ENCODE peak calls at places on chromosome 18, in four cellular contexts. T is AG04450, B is H9, N is GM12865. S is an unnamed sample.

GRCh38 chr18:3652380-3653262 is 202.6 kb downstream of the TGIF1 start:
- DNase-seq in T (peak), B (peak), N (no peak), S (peak)

GRCh38 chr18:62625019-62625418 is 90.3 kb upstream of the PHLPP1 start:
- DNase-seq in T (no peak), B (no peak), N (no peak), S (no peak)

GRCh38 chr18:53906681-53907080 is 317.8 kb downstream of the MBD2 start:
- DNase-seq in T (no peak), B (no peak), N (no peak), S (no peak)

GRCh38 chr18:79788096-79789085 is 9.3 kb upstream of the KCNG2 start:
- DNase-seq in T (no peak), B (peak), N (no peak), S (no peak)

GRCh38 chr18:42052137-42052708 is 97.2 kb downstream of the PIK3C3 start:
- DNase-seq in T (no peak), B (no peak), N (no peak), S (no peak)

GRCh38 chr18:34222025-34222395 is 2.7 kb downstream of the NOL4 start:
- DNase-seq in T (no peak), B (peak), N (peak), S (no peak)

GRCh38 chr18:9109523-9109922 is 7.0 kb downstream of the NDUFV2 start:
- DNase-seq in T (no peak), B (no peak), N (no peak), S (no peak)

GRCh38 chr18:79570266-79571201 is 109.1 kb upstream of the CTDP1 start:
- DNase-seq in T (peak), B (peak), N (no peak), S (no peak)

GRCh38 chr18:41096504-41096903 is 858.5 kb upstream of the PIK3C3 start:
- DNase-seq in T (no peak), B (no peak), N (no peak), S (no peak)

GRCh38 chr18:79925656-79925979 is 25.8 kb downstream of the SLC66A2 start:
- DNase-seq in T (no peak), B (no peak), N (no peak), S (no peak)

GRCh38 chr18:9643549-9643948 is 29.2 kb upstream of the PPP4R1 start:
- DNase-seq in T (peak), B (peak), N (no peak), S (peak)

GRCh38 chr18:62606106-62606505 is 83.3 kb downstream of the ZCCHC2 start:
- DNase-seq in T (no peak), B (no peak), N (no peak), S (no peak)

GRCh38 chr18:79641722-79642497 is 37.7 kb upstream of the CTDP1 start:
- DNase-seq in T (no peak), B (peak), N (no peak), S (no peak)

GRCh38 chr18:58362829-58363231 is 266.1 kb downstream of the ALPK2 start:
- DNase-seq in T (no peak), B (no peak), N (no peak), S (no peak)

GRCh38 chr18:42045346-42045745 is 90.3 kb downstream of the PIK3C3 start:
- DNase-seq in T (no peak), B (no peak), N (no peak), S (no peak)

GRCh38 chr18:28995319-28995718 is 818.4 kb upstream of the CDH2 start:
- DNase-seq in T (no peak), B (no peak), N (no peak), S (peak)

GRCh38 chr18:12403601-12404506 is 3.9 kb upstream of the PRELID3A start:
- DNase-seq in T (peak), B (no peak), N (peak), S (peak)

GRCh38 chr18:58535340-58536186 is 93.3 kb downstream of the ALPK2 start:
- DNase-seq in T (no peak), B (no peak), N (peak), S (no peak)

GRCh38 chr18:41905786-41906527 is 49.1 kb upstream of the PIK3C3 start:
- DNase-seq in T (no peak), B (no peak), N (no peak), S (no peak)

GRCh38 chr18:63150942-63151421 is 168.6 kb downstream of the BCL2 start:
- DNase-seq in T (no peak), B (no peak), N (peak), S (no peak)

GRCh38 chr18:9871244-9871746 is 14.5 kb upstream of the TXNDC2 start:
- DNase-seq in T (no peak), B (no peak), N (no peak), S (no peak)

GRCh38 chr18:9488535-9488934 is 13.2 kb downstream of the RALBP1 start:
- DNase-seq in T (no peak), B (no peak), N (no peak), S (no peak)

GRCh38 chr18:74493689-74494088 is 2.5 kb upstream of the CNDP2 start:
- DNase-seq in T (peak), B (peak), N (peak), S (peak)
- TF ChIP-seq CTCF in T (peak), B (peak), N (peak), S (peak)

GRCh38 chr18:48352051-48352755 is 57.0 kb downstream of the ZBTB7C start:
- DNase-seq in T (no peak), B (no peak), N (no peak), S (no peak)

GRCh38 chr18:48345596-48345995 is 63.6 kb downstream of the ZBTB7C start:
- DNase-seq in T (no peak), B (no peak), N (no peak), S (peak)

GRCh38 chr18:48351216-48352050 is 57.8 kb downstream of the ZBTB7C start:
- DNase-seq in T (no peak), B (no peak), N (no peak), S (no peak)

GRCh38 chr18:48347756-48348326 is 61.3 kb downstream of the ZBTB7C start:
- DNase-seq in T (no peak), B (no peak), N (no peak), S (no peak)

GRCh38 chr18:48348739-48349138 is 60.4 kb downstream of the ZBTB7C start:
- DNase-seq in T (no peak), B (no peak), N (no peak), S (no peak)
- TF ChIP-seq CTCF in T (no peak), B (no peak), N (no peak), S (no peak)

GRCh38 chr18:7020995-7021777 is 96.4 kb downstream of the LAMA1 start:
- DNase-seq in T (no peak), B (peak), N (no peak), S (no peak)
- TF ChIP-seq CTCF in T (no peak), B (peak), N (no peak), S (no peak)

DNA sequence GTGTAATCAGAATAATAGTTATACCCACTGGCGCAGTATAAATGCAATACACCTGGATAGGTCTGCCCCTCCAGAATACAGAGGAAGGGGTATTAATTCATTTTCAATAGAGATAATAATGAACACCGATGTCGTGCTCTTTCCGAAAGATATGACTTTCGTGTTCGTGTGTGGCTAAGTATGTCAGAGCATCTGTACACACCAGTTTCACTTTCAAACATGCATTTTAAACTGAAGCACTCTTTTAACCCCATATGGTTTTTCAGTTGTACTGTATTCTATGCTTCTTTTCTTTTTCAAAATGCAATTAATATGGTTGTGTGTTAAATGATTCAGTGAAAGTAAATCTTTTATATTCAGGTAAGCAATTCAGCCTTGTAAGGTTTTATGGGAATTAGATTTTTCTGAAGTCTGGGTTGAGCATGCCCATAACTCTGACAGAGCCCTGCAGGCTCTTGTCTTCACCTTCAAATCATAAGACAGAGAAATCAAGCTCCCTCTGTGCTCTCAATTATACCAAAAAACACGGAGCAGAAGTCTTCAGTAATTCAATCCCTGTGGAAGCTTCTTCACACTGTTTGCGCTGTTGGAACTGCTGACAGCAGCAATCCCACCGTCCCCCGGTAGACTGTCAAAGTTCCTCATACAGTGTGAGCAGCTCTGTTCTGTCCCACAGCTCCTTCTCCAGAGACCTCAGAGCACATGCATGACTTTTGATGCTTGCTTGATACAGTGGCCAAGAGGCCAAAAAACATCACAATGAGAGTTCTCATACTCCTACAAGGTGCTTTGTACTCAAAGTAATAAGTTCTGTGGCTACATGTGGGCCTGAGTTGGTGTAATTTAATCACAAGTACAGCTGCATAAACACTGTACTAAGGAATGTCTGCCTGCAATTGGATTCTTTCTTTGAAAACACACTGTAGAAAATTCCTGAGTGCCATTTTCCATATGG is 186.9 kb downstream of the ZNF521 start:
- DNase-seq in T (peak), B (no peak), N (peak), S (no peak)
- TF ChIP-seq CTCF in T (peak), B (no peak), N (no peak), S (no peak)

GRCh38 chr18:31611511-31611910 is 19.8 kb downstream of the TTR start:
- DNase-seq in T (no peak), B (no peak), N (no peak), S (no peak)

GRCh38 chr18:31609886-31610646 is 18.4 kb downstream of the TTR start:
- DNase-seq in T (no peak), B (no peak), N (no peak), S (no peak)

GRCh38 chr18:31614044-31614443 is 22.4 kb downstream of the TTR start:
- DNase-seq in T (no peak), B (no peak), N (no peak), S (no peak)

GRCh38 chr18:31612124-31612523 is 20.4 kb downstream of the TTR start:
- DNase-seq in T (no peak), B (no peak), N (no peak), S (no peak)

DNA sequence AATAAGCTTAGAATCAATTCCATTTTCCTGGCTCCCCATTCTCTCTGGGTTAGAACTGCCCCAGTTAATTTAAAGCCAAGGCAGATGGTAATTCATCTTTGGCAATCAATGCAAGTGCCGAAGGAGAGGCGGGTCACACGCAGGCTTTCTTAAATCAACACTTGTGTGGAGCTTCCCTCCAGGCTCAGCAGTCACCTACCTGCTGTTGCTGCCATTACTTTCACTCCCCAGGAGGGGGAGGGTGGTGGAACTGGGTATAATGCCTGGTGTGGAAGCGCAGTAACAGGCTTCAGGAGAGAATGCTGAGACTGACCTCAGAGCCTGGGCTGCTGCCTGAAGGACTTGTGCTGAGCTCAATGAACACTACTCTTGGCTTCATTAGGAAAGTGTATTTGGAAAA is 19.2 kb downstream of the TTR start:
- DNase-seq in T (no peak), B (peak), N (peak), S (peak)
- TF ChIP-seq CTCF in T (no peak), B (peak), N (peak), S (peak)

GRCh38 chr18:24073791-24074190 is 59.2 kb downstream of the TTC39C start:
- DNase-seq in T (no peak), B (no peak), N (no peak), S (no peak)

GRCh38 chr18:24072743-24073142 is 58.2 kb downstream of the TTC39C start:
- DNase-seq in T (no peak), B (no peak), N (no peak), S (no peak)

GRCh38 chr18:24078391-24078790 is 60.5 kb upstream of the CABYR start:
- DNase-seq in T (no peak), B (no peak), N (no peak), S (no peak)

GRCh38 chr18:24076950-24077349 is 61.9 kb upstream of the CABYR start:
- DNase-seq in T (no peak), B (no peak), N (no peak), S (no peak)

GRCh38 chr18:24075731-24076130 is 61.2 kb downstream of the TTC39C start:
- DNase-seq in T (no peak), B (no peak), N (no peak), S (no peak)
- TF ChIP-seq CTCF in T (no peak), B (no peak), N (no peak), S (no peak)

GRCh38 chr18:24446953-24447537 is 13.4 kb upstream of the HRH4 start:
- DNase-seq in T (no peak), B (no peak), N (no peak), S (no peak)
- TF ChIP-seq CTCF in T (peak), B (peak), N (peak), S (no peak)

GRCh38 chr18:45771587-45771986 is 47.6 kb downstream of the SLC14A1 start:
- DNase-seq in T (no peak), B (no peak), N (no peak), S (no peak)
- TF ChIP-seq CTCF in T (no peak), B (no peak), N (no peak), S (no peak)